ENCODE peak calls at places on chromosomes 1 and 21, in seven cellular contexts. One of them, this sample, is unnamed. For H3K36me3, the result is how much of the 10 kb centered on the place peaks cover.

GRCh38 chr21:38460171-38460742 is 38.0 kb downstream of the ERG start:
- DNase-seq in brain microvascular endothelial cell: peak
- DNase-seq in heart left ventricle: peak
- DNase-seq in tibial nerve: no peak
- DNase-seq in ovary: no peak
- DNase-seq in bronchial epithelial cell: peak
- DNase-seq in IMR-90: peak
- DNase-seq in this sample: no peak

GRCh38 chr1:198754670-198755069 is 115.8 kb downstream of the PTPRC start:
- DNase-seq in bronchial epithelial cell: no peak
- DNase-seq in IMR-90: no peak
- DNase-seq in heart left ventricle: no peak
- DNase-seq in ovary: no peak
- DNase-seq in tibial nerve: no peak
- DNase-seq in brain microvascular endothelial cell: no peak
- DNase-seq in this sample: no peak

GRCh38 chr1:55943721-55944435 is 635.5 kb downstream of the PLPP3 start:
- DNase-seq in heart left ventricle: no peak
- DNase-seq in bronchial epithelial cell: no peak
- DNase-seq in ovary: no peak
- DNase-seq in tibial nerve: no peak
- DNase-seq in brain microvascular endothelial cell: no peak
- DNase-seq in IMR-90: no peak
- DNase-seq in this sample: no peak

GRCh38 chr1:59266180-59266926 is 30.5 kb upstream of the FGGY start:
- DNase-seq in heart left ventricle: no peak
- DNase-seq in brain microvascular endothelial cell: no peak
- DNase-seq in ovary: no peak
- DNase-seq in tibial nerve: no peak
- DNase-seq in bronchial epithelial cell: no peak
- DNase-seq in IMR-90: no peak
- DNase-seq in this sample: no peak

GRCh38 chr1:171984850-171985485 is 143.7 kb downstream of the DNM3 start:
- DNase-seq in tibial nerve: no peak
- DNase-seq in ovary: no peak
- DNase-seq in heart left ventricle: no peak
- DNase-seq in brain microvascular endothelial cell: no peak
- DNase-seq in IMR-90: peak
- DNase-seq in bronchial epithelial cell: peak
- DNase-seq in this sample: no peak

GRCh38 chr1:230827081-230827681 is 41.1 kb downstream of the C1orf198 start:
- DNase-seq in IMR-90: peak
- DNase-seq in brain microvascular endothelial cell: no peak
- DNase-seq in tibial nerve: peak
- DNase-seq in ovary: peak
- DNase-seq in bronchial epithelial cell: no peak
- DNase-seq in heart left ventricle: no peak
- DNase-seq in this sample: no peak

GRCh38 chr1:240732390-240732789 is 120.4 kb upstream of the GREM2 start:
- DNase-seq in ovary: no peak
- DNase-seq in tibial nerve: no peak
- DNase-seq in heart left ventricle: no peak
- DNase-seq in brain microvascular endothelial cell: peak
- DNase-seq in bronchial epithelial cell: peak
- DNase-seq in IMR-90: peak
- DNase-seq in this sample: no peak

GRCh38 chr21:34362670-34363069 is 1.1 kb upstream of the KCNE2 start:
- DNase-seq in brain microvascular endothelial cell: no peak
- DNase-seq in tibial nerve: no peak
- DNase-seq in bronchial epithelial cell: no peak
- DNase-seq in IMR-90: no peak
- DNase-seq in ovary: no peak
- DNase-seq in heart left ventricle: no peak
- DNase-seq in this sample: no peak

GRCh38 chr1:214727274-214727673 is 124.3 kb downstream of the CENPF start:
- DNase-seq in ovary: no peak
- DNase-seq in bronchial epithelial cell: no peak
- DNase-seq in IMR-90: no peak
- DNase-seq in brain microvascular endothelial cell: no peak
- DNase-seq in heart left ventricle: no peak
- DNase-seq in tibial nerve: no peak
- DNase-seq in this sample: no peak

GRCh38 chr21:32411366-32412161 is 942 bp upstream of the EVA1C start:
- DNase-seq in tibial nerve: peak
- DNase-seq in heart left ventricle: peak
- DNase-seq in bronchial epithelial cell: no peak
- DNase-seq in IMR-90: peak
- DNase-seq in ovary: peak
- DNase-seq in brain microvascular endothelial cell: no peak
- DNase-seq in this sample: peak

GRCh38 chr1:1510912-1511532 is 940 bp upstream of the ATAD3A start:
- DNase-seq in brain microvascular endothelial cell: peak
- DNase-seq in tibial nerve: no peak
- DNase-seq in bronchial epithelial cell: peak
- DNase-seq in IMR-90: peak
- DNase-seq in heart left ventricle: no peak
- DNase-seq in ovary: no peak
- DNase-seq in this sample: no peak

GRCh38 chr1:71295340-71295739 is 214.5 kb upstream of the ZRANB2 start:
- DNase-seq in bronchial epithelial cell: no peak
- DNase-seq in IMR-90: no peak
- DNase-seq in heart left ventricle: no peak
- DNase-seq in brain microvascular endothelial cell: no peak
- DNase-seq in tibial nerve: no peak
- DNase-seq in ovary: no peak
- DNase-seq in this sample: no peak

GRCh38 chr1:109817881-109818280 is 54.2 kb upstream of the EPS8L3 start:
- DNase-seq in heart left ventricle: no peak
- DNase-seq in brain microvascular endothelial cell: no peak
- DNase-seq in tibial nerve: no peak
- DNase-seq in bronchial epithelial cell: no peak
- DNase-seq in IMR-90: no peak
- DNase-seq in ovary: no peak
- DNase-seq in this sample: no peak

GRCh38 chr21:22201142-22201541 is 1202.9 kb downstream of the NCAM2 start:
- DNase-seq in IMR-90: no peak
- DNase-seq in ovary: no peak
- DNase-seq in bronchial epithelial cell: no peak
- DNase-seq in brain microvascular endothelial cell: no peak
- DNase-seq in tibial nerve: no peak
- DNase-seq in heart left ventricle: no peak
- DNase-seq in this sample: no peak

GRCh38 chr1:14567056-14567455 is 31.4 kb upstream of the KAZN start:
- DNase-seq in tibial nerve: no peak
- DNase-seq in brain microvascular endothelial cell: no peak
- DNase-seq in heart left ventricle: no peak
- DNase-seq in IMR-90: no peak
- DNase-seq in ovary: no peak
- DNase-seq in bronchial epithelial cell: peak
- DNase-seq in this sample: no peak

GRCh38 chr1:80448081-80448480 is 1352.7 kb upstream of the ADGRL2 start:
- DNase-seq in brain microvascular endothelial cell: peak
- DNase-seq in bronchial epithelial cell: no peak
- DNase-seq in ovary: no peak
- DNase-seq in tibial nerve: no peak
- DNase-seq in heart left ventricle: no peak
- DNase-seq in IMR-90: peak
- DNase-seq in this sample: no peak
- H3K36me3 ChIP-seq in brain microvascular endothelial cell: under half
- H3K36me3 ChIP-seq in bronchial epithelial cell: under half
- H3K36me3 ChIP-seq in ovary: under half
- H3K36me3 ChIP-seq in tibial nerve: under half
- H3K36me3 ChIP-seq in heart left ventricle: under half
- H3K36me3 ChIP-seq in IMR-90: under half
- H3K36me3 ChIP-seq in this sample: under half

GRCh38 chr1:234244482-234244881 is 128.8 kb upstream of the COA6 start:
- DNase-seq in bronchial epithelial cell: no peak
- DNase-seq in heart left ventricle: no peak
- DNase-seq in ovary: no peak
- DNase-seq in tibial nerve: no peak
- DNase-seq in IMR-90: no peak
- DNase-seq in brain microvascular endothelial cell: no peak
- DNase-seq in this sample: no peak
- H3K36me3 ChIP-seq in bronchial epithelial cell: under half
- H3K36me3 ChIP-seq in heart left ventricle: under half
- H3K36me3 ChIP-seq in ovary: under half
- H3K36me3 ChIP-seq in tibial nerve: under half
- H3K36me3 ChIP-seq in IMR-90: under half
- H3K36me3 ChIP-seq in brain microvascular endothelial cell: under half
- H3K36me3 ChIP-seq in this sample: under half

GRCh38 chr21:46113497-46114176 is 15.7 kb downstream of the COL6A2 start:
- DNase-seq in heart left ventricle: no peak
- DNase-seq in brain microvascular endothelial cell: no peak
- DNase-seq in tibial nerve: peak
- DNase-seq in ovary: no peak
- DNase-seq in IMR-90: no peak
- DNase-seq in bronchial epithelial cell: no peak
- DNase-seq in this sample: no peak
- H3K36me3 ChIP-seq in heart left ventricle: under half
- H3K36me3 ChIP-seq in brain microvascular endothelial cell: half or more
- H3K36me3 ChIP-seq in tibial nerve: half or more
- H3K36me3 ChIP-seq in ovary: under half
- H3K36me3 ChIP-seq in IMR-90: half or more
- H3K36me3 ChIP-seq in bronchial epithelial cell: under half
- H3K36me3 ChIP-seq in this sample: under half

GRCh38 chr1:233254039-233254362 is 41.5 kb downstream of the PCNX2 start:
- DNase-seq in tibial nerve: no peak
- DNase-seq in IMR-90: peak
- DNase-seq in ovary: no peak
- DNase-seq in brain microvascular endothelial cell: no peak
- DNase-seq in heart left ventricle: no peak
- DNase-seq in bronchial epithelial cell: no peak
- DNase-seq in this sample: no peak
- H3K36me3 ChIP-seq in tibial nerve: under half
- H3K36me3 ChIP-seq in IMR-90: under half
- H3K36me3 ChIP-seq in ovary: under half
- H3K36me3 ChIP-seq in brain microvascular endothelial cell: under half
- H3K36me3 ChIP-seq in heart left ventricle: under half
- H3K36me3 ChIP-seq in bronchial epithelial cell: under half
- H3K36me3 ChIP-seq in this sample: under half

GRCh38 chr1:8533124-8533523 is 215.2 kb downstream of the SLC45A1 start:
- DNase-seq in bronchial epithelial cell: no peak
- DNase-seq in brain microvascular endothelial cell: no peak
- DNase-seq in tibial nerve: no peak
- DNase-seq in IMR-90: no peak
- DNase-seq in ovary: no peak
- DNase-seq in heart left ventricle: no peak
- DNase-seq in this sample: no peak

GRCh38 chr1:8536521-8536920 is 218.6 kb downstream of the SLC45A1 start:
- DNase-seq in heart left ventricle: no peak
- DNase-seq in bronchial epithelial cell: no peak
- DNase-seq in ovary: no peak
- DNase-seq in brain microvascular endothelial cell: no peak
- DNase-seq in tibial nerve: no peak
- DNase-seq in IMR-90: peak
- DNase-seq in this sample: no peak

GRCh38 chr1:8538502-8538901 is 220.6 kb downstream of the SLC45A1 start:
- DNase-seq in IMR-90: no peak
- DNase-seq in heart left ventricle: no peak
- DNase-seq in tibial nerve: no peak
- DNase-seq in bronchial epithelial cell: no peak
- DNase-seq in brain microvascular endothelial cell: no peak
- DNase-seq in ovary: no peak
- DNase-seq in this sample: no peak

GRCh38 chr1:8529901-8530300 is 212.0 kb downstream of the SLC45A1 start:
- DNase-seq in ovary: no peak
- DNase-seq in brain microvascular endothelial cell: no peak
- DNase-seq in IMR-90: no peak
- DNase-seq in tibial nerve: no peak
- DNase-seq in bronchial epithelial cell: no peak
- DNase-seq in heart left ventricle: no peak
- DNase-seq in this sample: no peak

DNA sequence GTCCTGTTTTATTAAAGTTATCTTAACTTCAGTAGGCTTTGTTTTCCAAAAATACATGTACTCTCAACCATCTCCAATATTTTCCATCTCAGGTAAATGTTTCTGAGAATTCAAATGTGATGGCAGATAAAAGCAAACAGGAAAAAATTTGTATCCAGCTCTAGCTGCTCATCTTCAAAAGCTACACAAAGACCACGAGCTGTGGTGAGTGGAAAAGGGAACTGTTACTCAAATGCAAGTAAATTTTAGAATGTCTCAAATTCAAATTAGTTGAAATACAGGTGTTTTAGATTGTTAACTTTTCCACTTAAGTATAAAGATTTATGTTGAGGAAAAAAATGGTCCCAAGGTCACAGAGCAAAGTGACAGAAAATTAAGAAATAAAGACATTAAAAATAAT is 216.0 kb downstream of the SLC45A1 start:
- DNase-seq in brain microvascular endothelial cell: no peak
- DNase-seq in ovary: no peak
- DNase-seq in heart left ventricle: no peak
- DNase-seq in bronchial epithelial cell: no peak
- DNase-seq in tibial nerve: no peak
- DNase-seq in IMR-90: no peak
- DNase-seq in this sample: no peak
- H3K36me3 ChIP-seq in brain microvascular endothelial cell: under half
- H3K36me3 ChIP-seq in ovary: under half
- H3K36me3 ChIP-seq in heart left ventricle: under half
- H3K36me3 ChIP-seq in bronchial epithelial cell: under half
- H3K36me3 ChIP-seq in tibial nerve: under half
- H3K36me3 ChIP-seq in IMR-90: under half
- H3K36me3 ChIP-seq in this sample: under half